ENCODE peak calls at places on chromosomes 2 and 18, in eight cellular contexts. Q, X, S, D, W, U, R and P are unnamed samples.

GRCh38 chr18:45957100-45957499 is 10.0 kb downstream of the EPG5 start:
- DNase-seq in Q (no peak), X (no peak), S (no peak), D (peak; percentile 77), W (no peak), U (no peak), R (no peak), P (no peak)

GRCh38 chr2:179899666-179900065 is 38.3 kb upstream of the ZNF385B start:
- DNase-seq in Q (no peak), X (no peak), S (no peak), D (no peak), W (no peak), U (no peak), R (no peak), P (no peak)

GRCh38 chr2:181077128-181077709 is 96.8 kb downstream of the UBE2E3 start:
- DNase-seq in Q (no peak), X (no peak), S (no peak), D (peak; percentile 61), W (peak; percentile 22), U (peak; percentile 61), R (peak; percentile 70), P (no peak)

GRCh38 chr18:73153271-73153670 is 285.5 kb upstream of the NETO1 start:
- DNase-seq in Q (no peak), X (no peak), S (no peak), D (peak; percentile 19), W (no peak), U (no peak), R (no peak), P (no peak)

GRCh38 chr2:28952806-28953190 is 28.3 kb upstream of the TOGARAM2 start:
- DNase-seq in Q (no peak), X (no peak), S (no peak), D (no peak), W (no peak), U (peak; percentile 16), R (no peak), P (no peak)

GRCh38 chr2:57105694-57106093 is 921.9 kb downstream of the CCDC85A start:
- DNase-seq in Q (no peak), X (no peak), S (no peak), D (no peak), W (no peak), U (no peak), R (no peak), P (no peak)

GRCh38 chr2:64837925-64838641 is 151.1 kb upstream of the SLC1A4 start:
- DNase-seq in Q (peak; percentile 21), X (no peak), S (no peak), D (no peak), W (peak; percentile 41), U (no peak), R (no peak), P (no peak)

GRCh38 chr18:79384151-79384807 is 11.5 kb upstream of the NFATC1 start:
- DNase-seq in Q (no peak), X (no peak), S (no peak), D (no peak), W (peak; percentile 17), U (no peak), R (no peak), P (no peak)

GRCh38 chr2:171655584-171655983 is 31.7 kb upstream of the DYNC1I2 start:
- DNase-seq in Q (no peak), X (no peak), S (no peak), D (no peak), W (no peak), U (no peak), R (no peak), P (no peak)

GRCh38 chr18:63150942-63151421 is 168.6 kb downstream of the BCL2 start:
- DNase-seq in Q (no peak), X (no peak), S (no peak), D (no peak), W (no peak), U (no peak), R (no peak), P (no peak)

GRCh38 chr18:2898131-2898640 is 51.4 kb downstream of the EMILIN2 start:
- DNase-seq in Q (no peak), X (peak; percentile 24), S (no peak), D (peak; percentile 54), W (no peak), U (peak; percentile 12), R (no peak), P (no peak)

GRCh38 chr18:3914833-3915598 is 465.0 kb downstream of the TGIF1 start:
- DNase-seq in Q (no peak), X (no peak), S (no peak), D (no peak), W (no peak), U (no peak), R (no peak), P (no peak)
- H3K4me3 ChIP-seq in Q (no peak overlapping the region), X (no peak overlapping the region), S (no peak overlapping the region), D (no peak overlapping the region), W (no peak overlapping the region), U (no peak overlapping the region), R (no peak overlapping the region), P (no peak overlapping the region)

GRCh38 chr2:182101263-182101662 is 115.6 kb downstream of the PPP1R1C start:
- DNase-seq in Q (no peak), X (no peak), S (no peak), D (no peak), W (no peak), U (no peak), R (no peak), P (no peak)
- TF ChIP-seq CTCF in Q (no peak), X (no peak), S (no peak), D (peak; percentile 14), W (no peak), U (no peak), R (peak; percentile 22), P (no peak)

GRCh38 chr2:149017116-149017985 is 21.1 kb upstream of the LYPD6B start:
- DNase-seq in Q (peak; percentile 80), X (peak; percentile 72), S (peak; percentile 86), D (peak; percentile 75), W (peak; percentile 87), U (peak; percentile 92), R (peak; percentile 86), P (peak; percentile 31)
- H3K4me3 ChIP-seq in Q (no peak overlapping the region), X (no peak overlapping the region), S (no peak overlapping the region), D (no peak overlapping the region), W (no peak overlapping the region), U (no peak overlapping the region), R (no peak overlapping the region), P (no peak overlapping the region)

DNA sequence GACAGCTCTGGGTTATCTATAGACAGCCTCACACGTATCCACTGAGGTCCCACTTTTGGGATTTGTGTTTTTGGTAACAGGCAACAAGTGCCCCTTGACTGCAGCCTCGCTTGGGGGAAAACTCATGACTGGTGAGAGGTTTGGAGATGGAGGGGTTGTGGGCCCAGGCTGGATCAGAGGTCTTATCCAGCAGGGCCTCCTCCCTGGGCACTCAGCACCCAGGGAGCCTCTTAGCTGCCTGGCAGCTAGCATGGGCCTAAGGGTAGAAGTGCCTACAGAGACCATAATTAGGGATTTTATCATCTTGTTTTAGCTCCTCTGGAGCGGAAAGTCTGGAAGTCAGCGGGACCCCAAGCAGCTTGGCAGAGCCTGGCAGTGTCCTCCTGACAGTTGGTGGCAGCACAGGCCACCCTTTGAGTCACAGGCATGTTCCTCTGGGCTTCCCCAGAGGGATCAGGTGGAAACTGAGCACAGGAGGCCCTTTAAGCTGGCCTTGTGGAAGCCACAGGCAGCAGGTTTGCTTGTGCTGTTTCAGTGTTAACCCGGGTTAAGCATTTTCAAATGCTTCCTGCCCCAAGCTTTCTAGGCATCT is 143.1 kb downstream of the KCTD1 start:
- DNase-seq in Q (peak; percentile 33), X (no peak), S (peak; percentile 48), D (peak; percentile 56), W (no peak), U (peak; percentile 51), R (peak; percentile 35), P (no peak)
- TF ChIP-seq CTCF in Q (peak; percentile 69), X (peak; percentile 13), S (no peak), D (peak; percentile 60), W (no peak), U (peak; percentile 51), R (peak; percentile 47), P (peak; percentile 57)

DNA sequence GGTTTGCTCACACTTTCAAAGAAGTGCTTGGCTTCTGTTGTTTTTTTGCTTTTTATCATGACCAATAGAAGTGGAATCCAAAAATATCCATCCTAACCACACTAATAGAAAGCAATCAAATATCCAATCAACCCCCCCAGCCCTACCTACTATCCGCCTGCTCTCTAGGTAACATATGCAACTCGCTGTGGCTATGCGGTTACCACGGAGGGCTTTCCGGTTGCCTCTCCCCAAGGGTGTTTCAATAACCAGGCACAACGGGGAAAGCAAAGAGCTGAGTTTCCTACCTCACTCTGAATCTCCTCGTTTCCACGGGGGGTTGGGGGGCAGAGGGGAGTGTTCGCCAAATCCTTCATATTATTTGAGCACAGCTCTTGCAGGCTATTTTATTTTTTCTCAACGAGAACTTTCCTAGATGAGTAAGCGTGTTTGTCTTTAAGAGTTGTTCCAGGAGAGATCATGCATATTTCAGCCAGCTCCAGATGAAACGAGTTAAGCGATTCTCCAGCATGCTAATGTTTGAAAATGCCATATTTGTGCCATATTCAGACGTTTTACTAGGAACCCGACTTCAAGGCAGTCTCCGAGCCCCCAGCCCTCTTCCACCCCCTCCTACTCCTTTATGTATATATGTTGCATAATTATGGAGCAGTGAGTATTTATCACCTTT is 30.4 kb downstream of the PAX3 start:
- DNase-seq in Q (no peak), X (no peak), S (no peak), D (peak; percentile 46), W (no peak), U (no peak), R (no peak), P (no peak)
- H3K4me3 ChIP-seq in Q (no peak overlapping the region), X (no peak overlapping the region), S (no peak overlapping the region), D (no peak overlapping the region), W (no peak overlapping the region), U (no peak overlapping the region), R (no peak overlapping the region), P (no peak overlapping the region)

GRCh38 chr2:96408631-96409542 is 73.3 kb downstream of the NCAPH start:
- DNase-seq in Q (peak; percentile 76), X (peak; percentile 33), S (peak; percentile 68), D (peak; percentile 47), W (no peak), U (no peak), R (no peak), P (no peak)
- TF ChIP-seq CTCF in Q (peak; percentile 17), X (no peak), S (no peak), D (no peak), W (no peak), U (no peak), R (no peak), P (no peak)

GRCh38 chr2:44940612-44941464 is 664 bp upstream of the SIX3 start:
- DNase-seq in Q (no peak), X (no peak), S (no peak), D (no peak), W (no peak), U (no peak), R (no peak), P (no peak)

GRCh38 chr2:44943031-44943692 is 1.7 kb downstream of the SIX3 start:
- DNase-seq in Q (no peak), X (no peak), S (no peak), D (no peak), W (no peak), U (no peak), R (no peak), P (no peak)

GRCh38 chr2:44943693-44944101 is 2.2 kb downstream of the SIX3 start:
- DNase-seq in Q (no peak), X (no peak), S (no peak), D (no peak), W (no peak), U (no peak), R (no peak), P (no peak)

GRCh38 chr2:44941551-44942234 is at the start of gene SIX3:
- DNase-seq in Q (no peak), X (no peak), S (no peak), D (no peak), W (no peak), U (no peak), R (no peak), P (no peak)

GRCh38 chr2:44942304-44943030 is 965 bp downstream of the SIX3 start:
- DNase-seq in Q (no peak), X (no peak), S (no peak), D (no peak), W (no peak), U (no peak), R (no peak), P (no peak)
- H3K4me3 ChIP-seq in Q (peak overlapping the region; percentile 26), X (no peak overlapping the region), S (peak overlapping the region; percentile 34), D (no peak overlapping the region), W (peak overlapping the region; percentile 10), U (no peak overlapping the region), R (peak overlapping the region; percentile 1), P (no peak overlapping the region)